ENCODE peak calls at places on chromosomes 12 and 14, in nine cellular contexts. Y, F, T, M, I, K, E, J and A are unnamed samples.

GRCh38 chr12:89391726-89392336 is 39.5 kb upstream of the DUSP6 start:
- DNase-seq in Y (no peak), F (no peak), T (no peak), M (no peak), I (no peak), K (no peak), E (no peak), J (no peak), A (no peak)

GRCh38 chr12:42468341-42468821 is 121.2 kb downstream of the PRICKLE1 start:
- DNase-seq in Y (peak), F (no peak), T (no peak), M (no peak), I (no peak), K (peak), E (no peak), J (peak), A (no peak)

GRCh38 chr12:132172619-132173018 is 28.4 kb downstream of the NOC4L start:
- DNase-seq in Y (no peak), F (no peak), T (no peak), M (no peak), I (no peak), K (no peak), E (no peak), J (no peak), A (no peak)

GRCh38 chr14:56814468-56815074 is 4.3 kb upstream of the OTX2 start:
- DNase-seq in Y (no peak), F (no peak), T (no peak), M (peak), I (no peak), K (no peak), E (no peak), J (no peak), A (no peak)

GRCh38 chr14:69561893-69562292 is 12.8 kb downstream of the CCDC177 start:
- DNase-seq in Y (no peak), F (no peak), T (no peak), M (no peak), I (no peak), K (no peak), E (no peak), J (no peak), A (no peak)

GRCh38 chr12:50079771-50080170 is 5.4 kb upstream of the SMARCD1 start:
- DNase-seq in Y (no peak), F (no peak), T (no peak), M (no peak), I (no peak), K (no peak), E (no peak), J (no peak), A (no peak)

GRCh38 chr12:31896514-31897039 is 62.6 kb upstream of the RESF1 start:
- DNase-seq in Y (peak), F (no peak), T (no peak), M (no peak), I (peak), K (peak), E (peak), J (peak), A (peak)

GRCh38 chr12:16880864-16881285 is 274.9 kb upstream of the LMO3 start:
- DNase-seq in Y (no peak), F (no peak), T (no peak), M (peak), I (no peak), K (no peak), E (peak), J (no peak), A (no peak)

GRCh38 chr12:50188280-50188781 is 21.2 kb upstream of the CERS5 start:
- DNase-seq in Y (no peak), F (no peak), T (peak), M (no peak), I (peak), K (no peak), E (no peak), J (peak), A (no peak)

GRCh38 chr14:21092147-21093011 is 6.1 kb downstream of the ZNF219 start:
- DNase-seq in Y (peak), F (peak), T (peak), M (peak), I (peak), K (peak), E (peak), J (peak), A (peak)

GRCh38 chr14:100104523-100105300 is 39.5 kb downstream of the EVL start:
- DNase-seq in Y (no peak), F (no peak), T (peak), M (no peak), I (no peak), K (no peak), E (no peak), J (peak), A (no peak)

GRCh38 chr14:54813081-54813480 is 89.5 kb downstream of the GCH1 start:
- DNase-seq in Y (no peak), F (no peak), T (no peak), M (no peak), I (no peak), K (no peak), E (no peak), J (no peak), A (no peak)

GRCh38 chr12:38163442-38163801 is 153.2 kb upstream of the ALG10B start:
- DNase-seq in Y (no peak), F (no peak), T (no peak), M (no peak), I (no peak), K (no peak), E (no peak), J (no peak), A (no peak)

GRCh38 chr12:68368332-68368731 is 36.2 kb upstream of the MDM1 start:
- DNase-seq in Y (no peak), F (no peak), T (no peak), M (no peak), I (no peak), K (no peak), E (no peak), J (no peak), A (no peak)

GRCh38 chr12:530308-530707 is 70.6 kb downstream of the B4GALNT3 start:
- DNase-seq in Y (no peak), F (no peak), T (peak), M (no peak), I (no peak), K (no peak), E (no peak), J (no peak), A (no peak)

GRCh38 chr12:88179436-88180014 is 37.4 kb downstream of the TMTC3 start:
- DNase-seq in Y (no peak), F (no peak), T (no peak), M (no peak), I (no peak), K (no peak), E (no peak), J (no peak), A (no peak)

GRCh38 chr12:14238224-14238792 is 127.2 kb upstream of the ATF7IP start:
- DNase-seq in Y (peak), F (no peak), T (peak), M (no peak), I (no peak), K (peak), E (no peak), J (peak), A (no peak)
- TF ChIP-seq CTCF in Y (peak), F (peak), T (peak), M (peak), I (peak), K (peak), E (peak), J (peak), A (peak)

GRCh38 chr14:64745511-64746041 is 41.4 kb downstream of the PLEKHG3 start:
- DNase-seq in Y (no peak), F (no peak), T (peak), M (peak), I (no peak), K (no peak), E (no peak), J (peak), A (no peak)
- TF ChIP-seq CTCF in Y (no peak), F (no peak), T (no peak), M (peak), I (peak), K (no peak), E (no peak), J (peak), A (no peak)

GRCh38 chr12:119989619-119990381 is 764 bp downstream of the BICDL1 start:
- DNase-seq in Y (peak), F (peak), T (peak), M (peak), I (peak), K (peak), E (peak), J (peak), A (peak)

GRCh38 chr12:119988788-119989618 is at the start of gene BICDL1:
- DNase-seq in Y (peak), F (peak), T (peak), M (peak), I (peak), K (peak), E (peak), J (peak), A (peak)

GRCh38 chr12:119992129-119992705 is 3.2 kb downstream of the BICDL1 start:
- DNase-seq in Y (no peak), F (no peak), T (no peak), M (no peak), I (no peak), K (no peak), E (no peak), J (no peak), A (no peak)

GRCh38 chr12:119990382-119990874 is 1.4 kb downstream of the BICDL1 start:
- DNase-seq in Y (peak), F (no peak), T (no peak), M (peak), I (no peak), K (no peak), E (no peak), J (no peak), A (no peak)

DNA sequence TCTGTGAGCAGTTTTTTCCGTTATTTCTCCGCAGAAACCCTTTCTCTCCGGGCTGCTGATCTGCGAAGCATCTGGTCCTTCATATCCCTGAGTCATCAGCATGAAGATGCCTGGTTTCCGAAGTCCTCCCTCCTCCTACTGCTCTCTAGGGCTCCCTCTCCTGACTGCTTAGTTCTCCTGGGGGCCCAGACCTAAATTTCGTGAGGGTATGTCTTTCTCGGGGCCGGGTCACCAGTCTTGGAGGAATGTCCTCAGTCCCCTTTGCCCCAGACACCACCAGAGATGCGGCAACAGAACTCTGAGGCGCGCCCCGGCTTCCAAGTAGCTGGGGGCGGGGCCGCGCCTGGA is 622 bp upstream of the BICDL1 start:
- DNase-seq in Y (no peak), F (no peak), T (peak), M (no peak), I (no peak), K (no peak), E (no peak), J (peak), A (no peak)
- TF ChIP-seq CTCF in Y (no peak), F (no peak), T (peak), M (peak), I (no peak), K (no peak), E (no peak), J (peak), A (no peak)

GRCh38 chr12:28149279-28149678 is 41.0 kb upstream of the CCDC91 start:
- DNase-seq in Y (no peak), F (no peak), T (no peak), M (no peak), I (no peak), K (no peak), E (no peak), J (no peak), A (no peak)

GRCh38 chr12:28144532-28144931 is 45.7 kb upstream of the CCDC91 start:
- DNase-seq in Y (no peak), F (no peak), T (no peak), M (no peak), I (no peak), K (no peak), E (no peak), J (no peak), A (no peak)

GRCh38 chr12:28140404-28140803 is 49.9 kb upstream of the CCDC91 start:
- DNase-seq in Y (no peak), F (no peak), T (no peak), M (no peak), I (no peak), K (no peak), E (no peak), J (no peak), A (no peak)

GRCh38 chr12:28144059-28144458 is 46.2 kb upstream of the CCDC91 start:
- DNase-seq in Y (no peak), F (no peak), T (no peak), M (no peak), I (no peak), K (no peak), E (no peak), J (no peak), A (no peak)

DNA sequence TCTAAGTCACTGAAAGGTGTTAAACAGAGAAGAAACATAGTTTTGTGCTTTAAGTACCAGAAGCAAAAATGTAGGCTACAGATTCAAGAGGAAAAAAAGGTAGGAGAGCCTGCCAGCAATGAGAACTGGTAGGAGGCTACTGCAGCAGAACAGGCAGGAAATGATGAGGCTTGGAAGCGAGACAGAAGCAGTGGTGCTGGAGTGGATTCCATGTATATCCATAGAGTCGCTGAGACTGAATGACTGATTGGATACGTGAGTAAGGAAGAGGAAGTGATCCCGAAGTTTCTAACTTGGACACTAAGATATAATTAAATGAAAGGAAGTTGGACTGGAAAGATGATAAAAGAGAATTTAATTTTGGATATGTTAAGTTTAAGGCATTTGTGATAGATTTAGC is 45.0 kb upstream of the CCDC91 start:
- DNase-seq in Y (no peak), F (no peak), T (no peak), M (no peak), I (no peak), K (no peak), E (no peak), J (no peak), A (no peak)
- TF ChIP-seq CTCF in Y (no peak), F (no peak), T (no peak), M (no peak), I (no peak), K (no peak), E (no peak), J (no peak), A (no peak)

GRCh38 chr12:107761502-107761904 is 566 bp upstream of the PRDM4 start:
- DNase-seq in Y (no peak), F (peak), T (no peak), M (peak), I (no peak), K (no peak), E (no peak), J (peak), A (no peak)
- TF ChIP-seq CTCF in Y (no peak), F (no peak), T (no peak), M (no peak), I (no peak), K (no peak), E (no peak), J (no peak), A (no peak)

GRCh38 chr12:13976880-13977279 is 4.5 kb downstream of the GRIN2B start:
- DNase-seq in Y (no peak), F (no peak), T (no peak), M (no peak), I (no peak), K (no peak), E (no peak), J (no peak), A (no peak)
- TF ChIP-seq CTCF in Y (no peak), F (no peak), T (no peak), M (peak), I (no peak), K (peak), E (no peak), J (no peak), A (no peak)